ENCODE peak calls at places on chromosomes 1 and 21, in nine cellular contexts. P is prostate gland, C is body of pancreas, I is HCT116, F is spleen, M is stomach, K is ovary, X is IMR-90, G is heart left ventricle. H is an unnamed sample. For H3K4me1, the result is how much of the 10 kb centered on the place peaks cover.

GRCh38 chr1:165629848-165630628 is 996 bp upstream of the MGST3 start:
- DNase-seq in P (peak), C (no peak), I (no peak), F (no peak), M (no peak), K (peak), X (no peak), G (no peak), H (no peak)

GRCh38 chr1:169049258-169049936 is 57.1 kb upstream of the ATP1B1 start:
- DNase-seq in P (no peak), C (no peak), I (no peak), F (no peak), M (no peak), K (no peak), X (no peak), G (no peak), H (no peak)

GRCh38 chr1:209412036-209412435 is 171.5 kb upstream of the CAMK1G start:
- DNase-seq in P (no peak), C (no peak), I (no peak), F (no peak), M (no peak), K (no peak), X (peak), G (no peak), H (no peak)

GRCh38 chr1:201313086-201313485 is 29.8 kb downstream of the PKP1 start:
- DNase-seq in P (no peak), C (no peak), I (no peak), F (no peak), M (no peak), K (no peak), X (no peak), G (no peak), H (no peak)

GRCh38 chr1:224589006-224589405 is 27.1 kb upstream of the CNIH3 start:
- DNase-seq in P (no peak), C (no peak), I (no peak), F (no peak), M (no peak), K (no peak), X (peak), G (no peak), H (no peak)

GRCh38 chr1:50955116-50955515 is 5.0 kb downstream of the FAF1 start:
- DNase-seq in P (no peak), C (no peak), I (no peak), F (no peak), M (no peak), K (no peak), X (no peak), G (no peak), H (no peak)

GRCh38 chr1:186715887-186716809 is 35.9 kb upstream of the PTGS2 start:
- DNase-seq in P (no peak), C (no peak), I (no peak), F (no peak), M (no peak), K (no peak), X (peak), G (no peak), H (no peak)

GRCh38 chr21:44065428-44065827 is 41.8 kb upstream of the PWP2 start:
- DNase-seq in P (no peak), C (no peak), I (no peak), F (peak), M (peak), K (no peak), X (peak), G (no peak), H (peak)

GRCh38 chr1:245177071-245177900 is 22.5 kb downstream of the KIF26B start:
- DNase-seq in P (no peak), C (no peak), I (peak), F (no peak), M (no peak), K (no peak), X (no peak), G (no peak), H (no peak)

GRCh38 chr1:77076759-77077158 is 142.5 kb downstream of the PIGK start:
- DNase-seq in P (no peak), C (no peak), I (no peak), F (no peak), M (no peak), K (no peak), X (no peak), G (no peak), H (no peak)

GRCh38 chr1:59072017-59072947 is 224.6 kb upstream of the FGGY start:
- DNase-seq in P (no peak), C (no peak), I (no peak), F (no peak), M (no peak), K (no peak), X (peak), G (no peak), H (no peak)

GRCh38 chr21:44929799-44930542 is 9.3 kb upstream of the ITGB2 start:
- DNase-seq in P (no peak), C (no peak), I (no peak), F (peak), M (no peak), K (no peak), X (no peak), G (peak), H (no peak)

GRCh38 chr1:117658676-117659075 is 52.8 kb downstream of the TENT5C start:
- DNase-seq in P (no peak), C (no peak), I (no peak), F (peak), M (peak), K (no peak), X (no peak), G (no peak), H (peak)

GRCh38 chr1:20586939-20587638 is 1.8 kb upstream of the CDA start:
- DNase-seq in P (no peak), C (no peak), I (no peak), F (no peak), M (no peak), K (no peak), X (no peak), G (no peak), H (peak)

GRCh38 chr1:110916669-110917306 is 43.8 kb downstream of the CD53 start:
- DNase-seq in P (no peak), C (no peak), I (peak), F (no peak), M (no peak), K (no peak), X (peak), G (no peak), H (no peak)
- TF ChIP-seq POLR2A in P (no peak), C (no peak), I (no peak), F (no peak), M (no peak), K (no peak), X (no peak), G (no peak), H (no peak)

GRCh38 chr1:89871768-89872473 is 51.1 kb downstream of the LRRC8D start:
- DNase-seq in P (no peak), C (no peak), I (no peak), F (no peak), M (no peak), K (no peak), X (no peak), G (no peak), H (no peak)
- H3K4me1 ChIP-seq in P (under half), C (under half), I (under half), F (under half), M (under half), K (under half), X (under half), G (under half), H (under half)

DNA sequence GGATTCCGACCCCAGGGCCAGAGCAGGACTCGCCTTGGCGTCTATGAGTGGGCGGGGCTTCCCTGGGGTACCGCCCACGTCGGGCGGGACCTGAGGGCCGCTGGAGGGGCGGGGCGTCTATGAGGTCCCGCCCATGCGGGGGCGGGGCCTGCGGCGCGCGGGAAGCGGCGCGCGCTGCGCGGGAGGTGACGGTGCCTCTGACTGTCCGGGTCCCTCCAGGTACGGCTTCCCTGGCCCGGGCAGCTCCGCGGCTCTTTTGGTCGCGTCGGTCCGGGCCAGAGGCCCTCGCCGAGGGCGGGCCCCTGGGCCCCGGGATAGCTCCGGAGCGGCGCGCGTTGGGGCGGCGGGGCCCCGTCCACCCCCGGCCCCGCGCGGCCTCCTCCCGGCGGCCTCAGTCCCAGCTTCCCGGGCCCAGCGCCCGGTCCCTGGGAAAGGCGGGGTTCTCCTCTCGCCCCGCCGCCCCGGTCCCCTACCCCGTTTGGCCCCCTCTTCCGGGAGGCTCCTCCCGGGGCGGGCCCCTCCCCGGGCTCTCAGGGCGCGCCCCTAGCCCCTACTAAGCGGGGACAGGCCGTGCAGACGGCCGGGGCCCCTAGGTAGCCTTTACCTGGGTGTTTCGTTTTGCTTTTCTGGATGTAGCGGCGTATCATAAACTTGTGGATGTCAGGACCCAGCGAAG is at the start of gene CHAF1B:
- DNase-seq in P (peak), C (peak), I (peak), F (peak), M (peak), K (peak), X (peak), G (peak), H (peak)
- TF ChIP-seq POLR2A in P (peak), C (peak), I (peak), F (no peak), M (no peak), K (peak), X (peak), G (no peak), H (peak)

DNA sequence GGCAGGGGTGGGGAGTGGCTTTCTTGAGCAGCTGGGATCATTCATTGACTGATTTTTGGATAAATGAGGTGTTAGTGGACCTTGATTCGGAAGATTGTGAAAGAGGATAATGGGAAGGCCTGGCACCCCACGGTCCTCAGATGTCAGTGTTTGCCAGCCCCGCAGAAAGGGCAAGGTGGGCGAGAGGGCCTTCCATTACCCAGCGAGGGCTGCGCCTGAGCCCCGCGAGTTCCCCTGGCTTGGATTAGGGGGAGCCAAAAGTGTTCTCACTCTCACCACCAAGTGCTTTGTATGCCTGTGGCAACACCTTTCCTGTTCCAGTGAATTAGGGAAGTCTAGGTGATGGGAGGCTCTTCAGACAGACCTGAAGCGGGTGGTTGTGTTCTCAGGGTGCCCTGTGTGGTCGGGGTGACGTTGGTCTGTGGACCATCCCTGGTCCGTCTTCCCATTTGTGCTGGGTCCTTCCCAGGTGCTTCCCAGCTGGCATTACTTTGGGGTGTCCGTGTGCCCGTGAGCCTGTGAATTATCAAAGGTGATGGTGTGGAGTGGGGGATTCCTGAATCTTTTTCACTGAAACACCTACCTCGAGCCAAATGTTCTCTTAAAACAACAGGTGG is 36.7 kb downstream of the COQ8A start:
- DNase-seq in P (no peak), C (no peak), I (no peak), F (no peak), M (no peak), K (no peak), X (no peak), G (no peak), H (no peak)
- H3K4me1 ChIP-seq in P (under half), C (half or more), I (under half), F (under half), M (half or more), K (under half), X (under half), G (under half), H (under half)

GRCh38 chr1:69569983-69570755 is 2.4 kb downstream of the LRRC7 start:
- DNase-seq in P (no peak), C (no peak), I (no peak), F (no peak), M (no peak), K (no peak), X (no peak), G (no peak), H (no peak)
- TF ChIP-seq POLR2A in P (no peak), C (no peak), I (no peak), F (no peak), M (no peak), K (no peak), X (no peak), G (no peak), H (no peak)

GRCh38 chr1:147225193-147225730 is at the start of gene FMO5:
- DNase-seq in P (peak), C (peak), I (no peak), F (peak), M (peak), K (peak), X (peak), G (peak), H (peak)
- H3K4me1 ChIP-seq in P (under half), C (under half), I (under half), F (under half), M (under half), K (under half), X (under half), G (under half), H (under half)

GRCh38 chr1:98660941-98661543 is 479 bp upstream of the SNX7 start:
- DNase-seq in P (no peak), C (no peak), I (no peak), F (no peak), M (no peak), K (no peak), X (peak), G (no peak), H (no peak)

GRCh38 chr1:98659879-98660278 is 1.6 kb upstream of the SNX7 start:
- DNase-seq in P (no peak), C (no peak), I (no peak), F (no peak), M (no peak), K (no peak), X (no peak), G (no peak), H (no peak)

GRCh38 chr1:98662354-98662665 is 789 bp downstream of the SNX7 start:
- DNase-seq in P (no peak), C (no peak), I (no peak), F (no peak), M (no peak), K (no peak), X (peak), G (no peak), H (no peak)

GRCh38 chr1:98661544-98662353 is at the start of gene SNX7:
- DNase-seq in P (peak), C (peak), I (peak), F (peak), M (peak), K (peak), X (peak), G (peak), H (peak)
- TF ChIP-seq POLR2A in P (peak), C (peak), I (no peak), F (no peak), M (no peak), K (no peak), X (peak), G (no peak), H (peak)